ENCODE peak calls at places on chromosome 21, in four cellular contexts. One of them, this sample, is unnamed.

GRCh38 chr21:36059823-36060158 is 535 bp downstream of the SETD4 start:
- DNase-seq in left ventricle myocardium inferior: peak
- DNase-seq in fibroblast of mammary gland: no peak
- DNase-seq in lower lobe of right lung: no peak
- DNase-seq in this sample: no peak

GRCh38 chr21:38960251-38960650 is 154.5 kb downstream of the ETS2 start:
- DNase-seq in left ventricle myocardium inferior: no peak
- DNase-seq in fibroblast of mammary gland: no peak
- DNase-seq in lower lobe of right lung: no peak
- DNase-seq in this sample: no peak

GRCh38 chr21:28776251-28776650 is 216.4 kb downstream of the LTN1 start:
- DNase-seq in left ventricle myocardium inferior: no peak
- DNase-seq in fibroblast of mammary gland: peak
- DNase-seq in lower lobe of right lung: no peak
- DNase-seq in this sample: no peak

GRCh38 chr21:26140185-26140584 is 30.4 kb downstream of the APP start:
- DNase-seq in left ventricle myocardium inferior: peak
- DNase-seq in fibroblast of mammary gland: peak
- DNase-seq in lower lobe of right lung: no peak
- DNase-seq in this sample: no peak

GRCh38 chr21:44958471-44959191 is 18.8 kb downstream of the SLX9 start:
- DNase-seq in left ventricle myocardium inferior: peak
- DNase-seq in fibroblast of mammary gland: peak
- DNase-seq in lower lobe of right lung: peak
- DNase-seq in this sample: no peak

GRCh38 chr21:25307489-25307888 is 299.8 kb downstream of the MRPL39 start:
- DNase-seq in left ventricle myocardium inferior: no peak
- DNase-seq in fibroblast of mammary gland: peak
- DNase-seq in lower lobe of right lung: no peak
- DNase-seq in this sample: no peak

GRCh38 chr21:45282283-45283018 is 5.2 kb downstream of the POFUT2 start:
- DNase-seq in left ventricle myocardium inferior: no peak
- DNase-seq in fibroblast of mammary gland: no peak
- DNase-seq in lower lobe of right lung: peak
- DNase-seq in this sample: no peak

GRCh38 chr21:44720170-44720569 is 8.8 kb upstream of the TSPEAR start:
- DNase-seq in left ventricle myocardium inferior: no peak
- DNase-seq in fibroblast of mammary gland: no peak
- DNase-seq in lower lobe of right lung: no peak
- DNase-seq in this sample: no peak

GRCh38 chr21:35239811-35240219 is 190.7 kb upstream of the RUNX1 start:
- DNase-seq in left ventricle myocardium inferior: peak
- DNase-seq in fibroblast of mammary gland: peak
- DNase-seq in lower lobe of right lung: no peak
- DNase-seq in this sample: no peak

GRCh38 chr21:45895778-45896370 is 85.7 kb upstream of the COL6A1 start:
- DNase-seq in left ventricle myocardium inferior: no peak
- DNase-seq in fibroblast of mammary gland: no peak
- DNase-seq in lower lobe of right lung: peak
- DNase-seq in this sample: no peak

GRCh38 chr21:25552856-25553255 is 54.4 kb downstream of the MRPL39 start:
- DNase-seq in left ventricle myocardium inferior: no peak
- DNase-seq in fibroblast of mammary gland: no peak
- DNase-seq in lower lobe of right lung: no peak
- DNase-seq in this sample: no peak

GRCh38 chr21:26148071-26148470 is 22.5 kb downstream of the APP start:
- DNase-seq in left ventricle myocardium inferior: no peak
- DNase-seq in fibroblast of mammary gland: no peak
- DNase-seq in lower lobe of right lung: no peak
- DNase-seq in this sample: no peak

GRCh38 chr21:25368531-25368930 is 238.8 kb downstream of the MRPL39 start:
- DNase-seq in left ventricle myocardium inferior: no peak
- DNase-seq in fibroblast of mammary gland: no peak
- DNase-seq in lower lobe of right lung: no peak
- DNase-seq in this sample: no peak

GRCh38 chr21:27649323-27649722 is 682.4 kb upstream of the ADAMTS5 start:
- DNase-seq in left ventricle myocardium inferior: no peak
- DNase-seq in fibroblast of mammary gland: peak
- DNase-seq in lower lobe of right lung: no peak
- DNase-seq in this sample: no peak

GRCh38 chr21:35602811-35603210 is 457.5 kb downstream of the SETD4 start:
- DNase-seq in left ventricle myocardium inferior: no peak
- DNase-seq in fibroblast of mammary gland: no peak
- DNase-seq in lower lobe of right lung: no peak
- DNase-seq in this sample: no peak

GRCh38 chr21:21631961-21632360 is 633.8 kb downstream of the NCAM2 start:
- DNase-seq in left ventricle myocardium inferior: no peak
- DNase-seq in fibroblast of mammary gland: peak
- DNase-seq in lower lobe of right lung: no peak
- DNase-seq in this sample: no peak

GRCh38 chr21:43818685-43819084 is 29.3 kb downstream of the RRP1 start:
- DNase-seq in left ventricle myocardium inferior: no peak
- DNase-seq in fibroblast of mammary gland: no peak
- DNase-seq in lower lobe of right lung: peak
- DNase-seq in this sample: no peak

GRCh38 chr21:9774347-9774746 is 747.0 kb upstream of the TPTE start:
- DNase-seq in left ventricle myocardium inferior: no peak
- DNase-seq in fibroblast of mammary gland: no peak
- DNase-seq in lower lobe of right lung: no peak
- DNase-seq in this sample: no peak

GRCh38 chr21:24705201-24705600 is 902.1 kb downstream of the MRPL39 start:
- DNase-seq in left ventricle myocardium inferior: no peak
- DNase-seq in fibroblast of mammary gland: no peak
- DNase-seq in lower lobe of right lung: no peak
- DNase-seq in this sample: no peak

GRCh38 chr21:45973475-45974072 is 8.0 kb upstream of the COL6A1 start:
- DNase-seq in left ventricle myocardium inferior: peak
- DNase-seq in fibroblast of mammary gland: peak
- DNase-seq in lower lobe of right lung: peak
- DNase-seq in this sample: no peak

GRCh38 chr21:35344582-35344981 is 295.5 kb upstream of the RUNX1 start:
- DNase-seq in left ventricle myocardium inferior: no peak
- DNase-seq in fibroblast of mammary gland: no peak
- DNase-seq in lower lobe of right lung: no peak
- DNase-seq in this sample: no peak

GRCh38 chr21:14263879-14264278 is 47.9 kb downstream of the RBM11 start:
- DNase-seq in left ventricle myocardium inferior: no peak
- DNase-seq in fibroblast of mammary gland: no peak
- DNase-seq in lower lobe of right lung: no peak
- DNase-seq in this sample: no peak

GRCh38 chr21:37166733-37167132 is 93.7 kb downstream of the TTC3 start:
- DNase-seq in left ventricle myocardium inferior: no peak
- DNase-seq in fibroblast of mammary gland: no peak
- DNase-seq in lower lobe of right lung: no peak
- DNase-seq in this sample: no peak
- TF ChIP-seq CTCF in left ventricle myocardium inferior: peak
- TF ChIP-seq CTCF in fibroblast of mammary gland: no peak
- TF ChIP-seq CTCF in lower lobe of right lung: no peak
- TF ChIP-seq CTCF in this sample: peak

DNA sequence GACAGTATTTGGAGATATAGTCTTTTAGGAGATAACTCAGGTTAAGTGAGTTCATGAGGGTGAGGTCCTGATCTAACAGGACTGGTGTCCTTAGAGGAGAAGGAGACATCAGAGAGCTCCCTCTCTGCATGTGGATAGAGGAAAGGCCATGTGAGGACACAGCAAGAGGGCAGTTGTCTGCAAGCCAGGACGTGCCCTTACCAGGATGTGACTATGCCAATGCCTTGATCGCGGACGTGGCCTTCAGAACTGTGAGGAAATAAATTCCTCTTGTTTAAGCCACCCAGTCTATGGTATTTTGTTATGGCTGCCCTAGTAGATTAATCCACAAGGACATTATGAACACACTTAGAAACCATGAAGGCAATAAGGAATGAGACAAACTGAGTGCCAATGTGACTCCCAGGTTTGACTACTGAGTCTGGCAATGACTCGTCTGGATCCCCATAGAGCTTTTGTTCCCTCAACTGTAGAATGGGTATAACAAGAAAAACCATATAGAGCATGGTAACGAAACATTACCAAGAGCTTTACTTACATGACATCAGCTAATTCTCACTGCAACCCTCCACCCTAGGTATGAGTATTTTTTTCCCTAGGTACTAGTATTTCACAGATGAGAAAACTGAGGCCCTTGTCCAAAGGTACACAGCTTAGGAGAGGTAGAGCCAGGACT is 6.5 kb downstream of the URB1 start:
- DNase-seq in left ventricle myocardium inferior: peak
- DNase-seq in fibroblast of mammary gland: no peak
- DNase-seq in lower lobe of right lung: no peak
- DNase-seq in this sample: peak
- TF ChIP-seq CTCF in left ventricle myocardium inferior: no peak
- TF ChIP-seq CTCF in fibroblast of mammary gland: no peak
- TF ChIP-seq CTCF in lower lobe of right lung: no peak
- TF ChIP-seq CTCF in this sample: no peak

DNA sequence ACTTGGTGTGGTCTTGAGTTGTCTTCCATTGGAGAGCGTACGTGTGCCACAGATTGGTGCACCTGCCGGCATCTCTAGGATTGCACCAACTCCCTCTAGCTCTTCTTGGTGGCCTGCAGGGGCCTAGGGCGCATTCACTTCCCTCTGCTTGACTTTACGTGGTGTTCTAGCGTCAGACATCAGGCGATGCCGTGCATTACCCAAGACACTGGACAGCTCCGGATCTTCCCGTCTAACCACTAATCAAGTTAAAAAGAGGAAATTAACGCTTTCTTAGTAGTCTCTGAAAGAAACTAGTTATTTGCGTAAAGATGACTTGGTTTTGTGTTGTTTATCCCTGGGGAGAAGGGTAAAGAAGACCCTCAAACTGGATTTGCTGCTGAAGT is 510 bp upstream of the IL10RB start:
- DNase-seq in left ventricle myocardium inferior: peak
- DNase-seq in fibroblast of mammary gland: peak
- DNase-seq in lower lobe of right lung: peak
- DNase-seq in this sample: no peak
- TF ChIP-seq CTCF in left ventricle myocardium inferior: no peak
- TF ChIP-seq CTCF in fibroblast of mammary gland: no peak
- TF ChIP-seq CTCF in lower lobe of right lung: no peak
- TF ChIP-seq CTCF in this sample: no peak

GRCh38 chr21:39966786-39967185 is 99.5 kb downstream of the PCP4 start:
- DNase-seq in left ventricle myocardium inferior: no peak
- DNase-seq in fibroblast of mammary gland: no peak
- DNase-seq in lower lobe of right lung: no peak
- DNase-seq in this sample: no peak

GRCh38 chr21:39969691-39970364 is 102.6 kb downstream of the PCP4 start:
- DNase-seq in left ventricle myocardium inferior: no peak
- DNase-seq in fibroblast of mammary gland: no peak
- DNase-seq in lower lobe of right lung: no peak
- DNase-seq in this sample: no peak

GRCh38 chr21:39972471-39972870 is 105.2 kb downstream of the PCP4 start:
- DNase-seq in left ventricle myocardium inferior: no peak
- DNase-seq in fibroblast of mammary gland: no peak
- DNase-seq in lower lobe of right lung: no peak
- DNase-seq in this sample: no peak

GRCh38 chr21:39971961-39972360 is 104.7 kb downstream of the PCP4 start:
- DNase-seq in left ventricle myocardium inferior: no peak
- DNase-seq in fibroblast of mammary gland: no peak
- DNase-seq in lower lobe of right lung: no peak
- DNase-seq in this sample: no peak

DNA sequence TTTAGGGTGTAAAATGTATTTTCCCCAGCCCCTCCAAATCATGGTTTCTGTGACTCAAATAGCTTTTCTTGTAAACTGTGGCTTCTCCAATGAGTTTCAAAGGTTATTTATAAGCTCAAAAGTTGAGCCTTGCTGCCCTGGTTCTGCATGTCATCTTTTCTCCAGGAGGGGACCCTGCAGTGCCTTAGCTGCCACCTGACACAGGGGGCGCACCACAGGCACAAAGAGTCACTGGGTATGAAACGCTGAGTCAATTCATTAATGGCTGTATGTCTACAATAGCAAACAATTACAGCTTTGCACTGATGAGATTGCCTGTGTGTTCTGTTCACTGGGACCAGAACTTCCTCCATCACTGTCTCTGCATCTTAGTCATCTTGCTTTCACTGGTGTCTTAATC is 100.8 kb downstream of the PCP4 start:
- DNase-seq in left ventricle myocardium inferior: no peak
- DNase-seq in fibroblast of mammary gland: no peak
- DNase-seq in lower lobe of right lung: no peak
- DNase-seq in this sample: no peak
- TF ChIP-seq CTCF in left ventricle myocardium inferior: no peak
- TF ChIP-seq CTCF in fibroblast of mammary gland: no peak
- TF ChIP-seq CTCF in lower lobe of right lung: no peak
- TF ChIP-seq CTCF in this sample: no peak

GRCh38 chr21:34204021-34204420 is 130.6 kb downstream of the MRPS6 start:
- DNase-seq in left ventricle myocardium inferior: no peak
- DNase-seq in fibroblast of mammary gland: no peak
- DNase-seq in lower lobe of right lung: no peak
- DNase-seq in this sample: no peak

GRCh38 chr21:34201001-34201400 is 127.6 kb downstream of the MRPS6 start:
- DNase-seq in left ventricle myocardium inferior: no peak
- DNase-seq in fibroblast of mammary gland: no peak
- DNase-seq in lower lobe of right lung: no peak
- DNase-seq in this sample: no peak

GRCh38 chr21:34204481-34205439 is 131.4 kb downstream of the MRPS6 start:
- DNase-seq in left ventricle myocardium inferior: no peak
- DNase-seq in fibroblast of mammary gland: no peak
- DNase-seq in lower lobe of right lung: no peak
- DNase-seq in this sample: no peak

GRCh38 chr21:34201441-34201838 is 128.1 kb downstream of the MRPS6 start:
- DNase-seq in left ventricle myocardium inferior: no peak
- DNase-seq in fibroblast of mammary gland: no peak
- DNase-seq in lower lobe of right lung: no peak
- DNase-seq in this sample: no peak

GRCh38 chr21:34202553-34203332 is 129.4 kb downstream of the MRPS6 start:
- DNase-seq in left ventricle myocardium inferior: peak
- DNase-seq in fibroblast of mammary gland: no peak
- DNase-seq in lower lobe of right lung: peak
- DNase-seq in this sample: no peak
- TF ChIP-seq CTCF in left ventricle myocardium inferior: no peak
- TF ChIP-seq CTCF in fibroblast of mammary gland: no peak
- TF ChIP-seq CTCF in lower lobe of right lung: no peak
- TF ChIP-seq CTCF in this sample: no peak

GRCh38 chr21:42654179-42654912 is 925 bp downstream of the PDE9A start:
- DNase-seq in left ventricle myocardium inferior: no peak
- DNase-seq in fibroblast of mammary gland: no peak
- DNase-seq in lower lobe of right lung: peak
- DNase-seq in this sample: no peak

GRCh38 chr21:42650441-42651421 is 2.7 kb upstream of the PDE9A start:
- DNase-seq in left ventricle myocardium inferior: peak
- DNase-seq in fibroblast of mammary gland: no peak
- DNase-seq in lower lobe of right lung: no peak
- DNase-seq in this sample: no peak

GRCh38 chr21:42653492-42654061 is at the start of gene PDE9A:
- DNase-seq in left ventricle myocardium inferior: no peak
- DNase-seq in fibroblast of mammary gland: no peak
- DNase-seq in lower lobe of right lung: peak
- DNase-seq in this sample: no peak

GRCh38 chr21:42651515-42652401 is 1.7 kb upstream of the PDE9A start:
- DNase-seq in left ventricle myocardium inferior: peak
- DNase-seq in fibroblast of mammary gland: no peak
- DNase-seq in lower lobe of right lung: peak
- DNase-seq in this sample: no peak

GRCh38 chr21:42652527-42653491 is 612 bp upstream of the PDE9A start:
- DNase-seq in left ventricle myocardium inferior: peak
- DNase-seq in fibroblast of mammary gland: peak
- DNase-seq in lower lobe of right lung: peak
- DNase-seq in this sample: no peak
- TF ChIP-seq CTCF in left ventricle myocardium inferior: peak
- TF ChIP-seq CTCF in fibroblast of mammary gland: peak
- TF ChIP-seq CTCF in lower lobe of right lung: peak
- TF ChIP-seq CTCF in this sample: peak

This sample was measured in LNCaP clone FGC.